ENCODE peak calls at places on chromosomes 11 and 22, in nine cellular contexts. F is Peyer's patch, B is HL-60, L is heart left ventricle, T is HCT116, J is heart right ventricle, S is dorsolateral prefrontal cortex, Z is psoas muscle, N is endodermal cell. O is an unnamed sample.

GRCh38 chr22:29434288-29434687 is 4.1 kb upstream of the RFPL1 start:
- DNase-seq in F (no peak), B (no peak), L (no peak), T (no peak), J (no peak), S (no peak), Z (no peak), N (no peak), O (no peak)

GRCh38 chr22:31093956-31094622 is 13.0 kb downstream of the SMTN start:
- DNase-seq in F (no peak), B (no peak), L (peak; percentile 73), T (no peak), J (peak; percentile 73), S (no peak), Z (peak; percentile 81), N (peak; percentile 33), O (no peak)

GRCh38 chr22:44669725-44670027 is 32.3 kb upstream of the PRR5 start:
- DNase-seq in F (no peak), B (no peak), L (no peak), T (no peak), J (no peak), S (no peak), Z (peak; percentile 24), N (peak; percentile 76), O (no peak)

GRCh38 chr11:132493786-132494185 is 1038.5 kb downstream of the OPCML start:
- DNase-seq in F (no peak), B (no peak), L (no peak), T (no peak), J (no peak), S (no peak), Z (no peak), N (no peak), O (no peak)

GRCh38 chr11:90134420-90135003 is at the start of gene NAALAD2:
- DNase-seq in F (peak; percentile 49), B (no peak), L (peak; percentile 22), T (no peak), J (peak; percentile 20), S (peak; percentile 62), Z (peak; percentile 75), N (peak; percentile 86), O (no peak)

GRCh38 chr11:112612283-112612849 is 348.9 kb upstream of the NCAM1 start:
- DNase-seq in F (no peak), B (no peak), L (no peak), T (peak; percentile 6), J (no peak), S (no peak), Z (no peak), N (peak; percentile 83), O (no peak)

GRCh38 chr11:11421509-11421908 is 68.5 kb upstream of the CSNK2A3 start:
- DNase-seq in F (no peak), B (no peak), L (no peak), T (no peak), J (no peak), S (no peak), Z (no peak), N (no peak), O (no peak)

GRCh38 chr11:16402654-16403447 is 46.5 kb upstream of the SOX6 start:
- DNase-seq in F (no peak), B (no peak), L (no peak), T (no peak), J (no peak), S (peak; percentile 7), Z (no peak), N (peak; percentile 52), O (no peak)

GRCh38 chr22:42269407-42270177 is 861 bp downstream of the TCF20 start:
- DNase-seq in F (peak; percentile 93), B (peak; percentile 51), L (peak; percentile 45), T (peak; percentile 48), J (peak; percentile 27), S (no peak), Z (peak; percentile 60), N (peak; percentile 92), O (peak; percentile 71)
- H3K27ac ChIP-seq in F (peak overlapping the region; percentile 97), B (peak overlapping the region; percentile 89), L (peak overlapping the region; percentile 86), T (peak overlapping the region; percentile 99), J (peak overlapping the region; percentile 85), S (peak overlapping the region; percentile 80), Z (peak overlapping the region; percentile 77), N (peak overlapping the region; percentile 21), O (peak overlapping the region; percentile 85)

GRCh38 chr11:2213384-2213842 is 41.8 kb upstream of the TH start:
- DNase-seq in F (peak; percentile 62), B (peak; percentile 3), L (no peak), T (no peak), J (peak; percentile 2), S (no peak), Z (peak; percentile 45), N (peak; percentile 71), O (no peak)

GRCh38 chr11:2211113-2211971 is 39.7 kb upstream of the TH start:
- DNase-seq in F (peak; percentile 66), B (no peak), L (peak; percentile 5), T (peak; percentile 37), J (peak; percentile 2), S (no peak), Z (peak; percentile 36), N (no peak), O (no peak)

GRCh38 chr11:2213890-2214526 is 42.4 kb upstream of the TH start:
- DNase-seq in F (no peak), B (no peak), L (no peak), T (no peak), J (no peak), S (no peak), Z (peak; percentile 32), N (peak; percentile 43), O (peak; percentile 25)

GRCh38 chr11:2214527-2215229 is 43.1 kb upstream of the TH start:
- DNase-seq in F (peak; percentile 39), B (no peak), L (no peak), T (no peak), J (no peak), S (no peak), Z (peak; percentile 39), N (peak; percentile 53), O (no peak)

DNA sequence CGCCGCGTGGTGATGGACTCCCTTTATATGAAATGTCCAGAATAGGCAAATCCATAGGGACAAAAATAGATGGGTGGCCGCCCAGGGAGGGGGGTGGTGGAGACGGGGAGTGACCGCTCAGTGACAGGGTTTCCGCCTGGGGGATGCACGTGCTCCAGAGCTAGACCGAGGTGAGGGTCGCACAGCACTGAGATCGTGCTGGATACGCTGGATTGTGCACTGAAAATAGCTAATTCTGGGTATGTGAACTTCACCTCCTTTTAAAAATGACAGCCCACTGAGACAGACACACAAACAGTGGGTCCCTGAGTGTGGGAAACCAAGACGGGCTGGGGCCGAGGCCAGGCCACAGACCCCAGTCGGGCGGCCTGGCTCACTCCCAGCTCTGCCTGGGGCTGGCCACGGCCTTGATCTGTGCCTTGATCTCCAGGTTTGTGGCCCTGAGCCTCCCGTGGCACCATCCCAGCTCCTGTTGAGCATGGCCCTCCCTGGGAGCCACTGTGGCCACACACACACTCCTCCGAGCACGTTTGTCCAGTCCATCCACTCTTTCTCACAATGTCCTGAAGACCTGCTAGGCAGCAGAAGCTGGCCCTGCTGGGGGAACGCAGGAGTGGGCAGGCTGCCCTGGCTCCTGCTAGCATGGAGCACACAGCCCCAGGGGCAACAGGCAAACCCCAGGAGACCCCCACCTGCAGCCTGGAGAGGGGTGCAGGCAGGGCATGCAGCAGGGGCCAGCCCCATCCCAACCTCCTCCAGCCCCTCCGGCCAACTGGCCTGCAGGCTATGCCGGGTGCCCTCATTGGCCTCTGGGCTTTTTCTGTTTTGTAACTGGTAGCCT is 41.0 kb upstream of the TH start:
- DNase-seq in F (no peak), B (no peak), L (no peak), T (no peak), J (peak; percentile 2), S (no peak), Z (peak; percentile 34), N (peak; percentile 48), O (no peak)
- H3K27me3 ChIP-seq in F (no peaks in the 10 kb centered on the region), B (no peaks in the 10 kb centered on the region), L (no peaks in the 10 kb centered on the region), T (no peaks in the 10 kb centered on the region), J (peaks cover 33% of the 10 kb centered on the region), S (peaks cover 15% of the 10 kb centered on the region), Z (peaks cover 7% of the 10 kb centered on the region), N (no peaks in the 10 kb centered on the region), O (no peaks in the 10 kb centered on the region)

GRCh38 chr11:119340335-119341221 is at the start of gene C1QTNF5:
- DNase-seq in F (peak; percentile 69), B (no peak), L (peak; percentile 94), T (no peak), J (peak; percentile 95), S (no peak), Z (peak; percentile 90), N (peak; percentile 79), O (no peak)

GRCh38 chr11:119338318-119338890 is 2.3 kb downstream of the C1QTNF5 start:
- DNase-seq in F (peak; percentile 85), B (no peak), L (peak; percentile 75), T (peak; percentile 39), J (peak; percentile 80), S (peak; percentile 73), Z (peak; percentile 78), N (peak; percentile 95), O (peak; percentile 63)

GRCh38 chr11:119338946-119339580 is 1.6 kb downstream of the C1QTNF5 start:
- DNase-seq in F (no peak), B (no peak), L (no peak), T (no peak), J (no peak), S (no peak), Z (no peak), N (peak; percentile 63), O (no peak)

GRCh38 chr11:119341222-119342022 is 739 bp upstream of the C1QTNF5 start:
- DNase-seq in F (no peak), B (no peak), L (no peak), T (no peak), J (no peak), S (no peak), Z (no peak), N (peak; percentile 66), O (no peak)

GRCh38 chr11:119339581-119340334 is 925 bp downstream of the C1QTNF5 start:
- DNase-seq in F (peak; percentile 73), B (no peak), L (peak; percentile 85), T (no peak), J (peak; percentile 77), S (peak; percentile 78), Z (peak; percentile 88), N (peak; percentile 92), O (no peak)
- TF ChIP-seq CTCF in F (peak; percentile 45), B (peak; percentile 27), L (peak; percentile 96), T (peak; percentile 87), J (peak; percentile 93), S (peak; percentile 88), Z (peak; percentile 88), N (peak; percentile 100), O (peak; percentile 54)

GRCh38 chr22:46047841-46048595 is 71.1 kb upstream of the WNT7B start:
- DNase-seq in F (peak; percentile 46), B (no peak), L (no peak), T (no peak), J (no peak), S (no peak), Z (peak; percentile 63), N (peak; percentile 28), O (no peak)
- H3K27ac ChIP-seq in F (peak overlapping the region; percentile 15), B (peak overlapping the region; percentile 66), L (peak overlapping the region; percentile 40), T (no peak overlapping the region), J (peak overlapping the region; percentile 98), S (peak overlapping the region; percentile 100), Z (peak overlapping the region; percentile 99), N (no peak overlapping the region), O (no peak overlapping the region)